ENCODE peak calls at places on chromosome 21, in four cellular contexts. E, S, A and P are unnamed samples. For H3K4me1, the result is how much of the 10 kb centered on the place peaks cover.

GRCh38 chr21:31731112-31731801 is 661 bp downstream of the SCAF4 start:
- DNase-seq in E (peak), A (peak), S (peak), P (peak)

GRCh38 chr21:29114765-29115164 is 15.7 kb upstream of the MAP3K7CL start:
- DNase-seq in S (no peak), E (no peak), A (no peak), P (no peak)

GRCh38 chr21:41659791-41660560 is 106.9 kb downstream of the RIPK4 start:
- DNase-seq in A (peak), S (no peak), E (no peak), P (no peak)

GRCh38 chr21:43712268-43712942 is 6.5 kb upstream of the PDXK start:
- DNase-seq in E (no peak), A (no peak), S (peak), P (no peak)

GRCh38 chr21:36470294-36470693 is 9.6 kb downstream of the CLDN14 start:
- DNase-seq in S (no peak), E (no peak), A (no peak), P (no peak)

GRCh38 chr21:26032263-26032662 is 138.3 kb downstream of the APP start:
- DNase-seq in A (no peak), S (no peak), E (no peak), P (no peak)

GRCh38 chr21:26177187-26177586 is 6.6 kb upstream of the APP start:
- DNase-seq in E (no peak), S (no peak), A (no peak), P (no peak)

GRCh38 chr21:20971296-20971921 is 26.8 kb upstream of the NCAM2 start:
- DNase-seq in A (no peak), S (peak), E (no peak), P (no peak)

GRCh38 chr21:29316029-29316742 is 17.5 kb downstream of the BACH1 start:
- DNase-seq in E (no peak), S (no peak), A (no peak), P (no peak)

GRCh38 chr21:36807421-36808004 is 108.6 kb downstream of the SIM2 start:
- DNase-seq in A (no peak), S (no peak), E (no peak), P (no peak)

GRCh38 chr21:18060402-18060801 is 184.2 kb upstream of the CHODL start:
- DNase-seq in S (no peak), A (no peak), E (no peak), P (no peak)

GRCh38 chr21:26153758-26154157 is 16.8 kb downstream of the APP start:
- DNase-seq in S (no peak), A (no peak), E (no peak), P (no peak)

GRCh38 chr21:31684918-31685317 is 25.4 kb downstream of the SOD1 start:
- DNase-seq in E (no peak), S (no peak), A (no peak), P (no peak)

GRCh38 chr21:36839123-36839522 is 127.3 kb downstream of the HLCS start:
- DNase-seq in A (no peak), S (no peak), E (no peak), P (no peak)

GRCh38 chr21:41729701-41730368 is 37.0 kb downstream of the RIPK4 start:
- DNase-seq in A (no peak), E (no peak), S (no peak), P (no peak)

GRCh38 chr21:43864806-43865470 is at the start of gene AGPAT3:
- DNase-seq in A (peak), S (no peak), E (no peak), P (peak)

GRCh38 chr21:31182231-31183129 is 144.2 kb upstream of the KRTAP19-8 start:
- DNase-seq in S (no peak), A (no peak), E (no peak), P (no peak)

GRCh38 chr21:28018741-28019669 is 973.7 kb downstream of the LTN1 start:
- DNase-seq in S (no peak), E (no peak), A (peak), P (no peak)

GRCh38 chr21:27220416-27220815 is 253.5 kb upstream of the ADAMTS5 start:
- DNase-seq in A (no peak), S (no peak), E (no peak), P (no peak)

GRCh38 chr21:42232176-42232825 is 13.4 kb downstream of the ABCG1 start:
- DNase-seq in A (no peak), E (no peak), S (no peak), P (no peak)

GRCh38 chr21:37208056-37208705 is 59.0 kb downstream of the VPS26C start:
- DNase-seq in S (no peak), E (no peak), A (peak), P (no peak)

GRCh38 chr21:20443558-20444155 is 554.6 kb upstream of the NCAM2 start:
- DNase-seq in A (no peak), E (no peak), S (no peak), P (no peak)

GRCh38 chr21:36210779-36211659 is 54.4 kb downstream of the DOP1B start:
- DNase-seq in A (no peak), S (no peak), E (no peak), P (no peak)

GRCh38 chr21:28910280-28910887 is 82.3 kb downstream of the LTN1 start:
- DNase-seq in A (no peak), E (no peak), S (no peak), P (no peak)

GRCh38 chr21:26199471-26199870 is 28.9 kb upstream of the APP start:
- DNase-seq in A (no peak), E (no peak), S (no peak), P (no peak)

GRCh38 chr21:42724226-42724920 is 71.0 kb downstream of the PDE9A start:
- DNase-seq in A (no peak), E (no peak), S (peak), P (no peak)

DNA sequence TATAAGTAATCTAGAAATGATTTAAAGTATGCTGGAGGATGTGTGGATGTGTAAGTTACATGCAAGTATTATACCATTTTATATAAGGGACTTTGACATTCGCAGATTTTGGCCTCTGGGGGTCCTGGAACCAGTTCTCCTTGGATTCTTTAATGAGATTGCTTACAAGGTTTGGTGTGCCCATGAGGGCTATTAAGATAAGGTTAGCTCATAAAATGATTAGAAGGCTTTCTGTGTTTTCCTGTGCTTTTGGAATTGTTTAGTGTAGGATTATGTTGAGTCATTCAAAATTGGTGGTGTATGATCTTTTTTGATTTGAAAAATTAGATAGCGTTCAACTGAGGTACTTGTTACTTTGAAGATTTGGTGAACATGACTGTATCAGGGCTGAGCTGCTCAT is 5.6 kb downstream of the USP25 start:
- DNase-seq in S (no peak), A (no peak), E (no peak), P (no peak)
- TF ChIP-seq CTCF in S (no peak), A (no peak), E (no peak), P (no peak)

DNA sequence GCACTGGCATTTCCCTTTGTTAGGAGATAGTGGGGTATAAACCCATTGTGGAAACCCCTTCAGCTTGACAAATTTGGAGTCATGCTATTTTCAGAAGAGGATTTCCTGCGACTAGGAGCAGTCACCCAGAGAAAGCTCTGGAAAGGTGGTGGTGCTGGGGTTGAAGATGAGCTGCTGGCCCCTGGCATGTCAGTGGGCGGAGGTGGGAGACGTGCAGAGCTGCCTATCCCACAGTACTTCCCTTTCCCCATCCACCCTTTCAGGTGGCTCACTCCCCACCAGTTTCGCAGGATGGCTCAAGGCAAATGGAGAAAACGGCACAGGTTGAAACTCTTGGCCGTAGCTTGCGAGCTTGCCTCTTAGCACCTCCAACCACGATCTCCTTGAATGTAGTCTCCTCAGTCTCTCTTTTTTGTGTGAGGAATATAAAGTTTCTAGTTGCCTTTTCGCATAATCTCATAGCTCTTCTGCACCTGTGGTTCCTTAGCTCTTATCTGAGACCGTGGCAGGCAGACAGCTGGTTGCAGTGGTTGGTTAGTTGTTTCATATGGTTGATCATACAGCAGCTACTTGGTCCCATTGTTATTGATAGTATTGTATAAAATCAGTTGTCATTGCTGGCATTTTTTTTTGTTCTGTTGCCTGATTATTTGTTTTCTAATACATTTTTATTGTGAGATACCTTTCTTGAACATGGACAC is 48.2 kb downstream of the ADARB1 start:
- DNase-seq in E (no peak), A (no peak), S (no peak), P (no peak)
- H3K4me1 ChIP-seq in E (under half), A (under half), S (under half), P (under half)

GRCh38 chr21:33386222-33386784 is 16.9 kb upstream of the IFNGR2 start:
- DNase-seq in A (no peak), S (no peak), E (no peak), P (no peak)
- TF ChIP-seq CTCF in A (no peak), S (no peak), E (no peak), P (no peak)

GRCh38 chr21:44918581-44919033 is 2.1 kb downstream of the ITGB2 start:
- DNase-seq in S (no peak), A (no peak), E (no peak), P (no peak)
- H3K4me1 ChIP-seq in S (under half), A (under half), E (under half), P (under half)

DNA sequence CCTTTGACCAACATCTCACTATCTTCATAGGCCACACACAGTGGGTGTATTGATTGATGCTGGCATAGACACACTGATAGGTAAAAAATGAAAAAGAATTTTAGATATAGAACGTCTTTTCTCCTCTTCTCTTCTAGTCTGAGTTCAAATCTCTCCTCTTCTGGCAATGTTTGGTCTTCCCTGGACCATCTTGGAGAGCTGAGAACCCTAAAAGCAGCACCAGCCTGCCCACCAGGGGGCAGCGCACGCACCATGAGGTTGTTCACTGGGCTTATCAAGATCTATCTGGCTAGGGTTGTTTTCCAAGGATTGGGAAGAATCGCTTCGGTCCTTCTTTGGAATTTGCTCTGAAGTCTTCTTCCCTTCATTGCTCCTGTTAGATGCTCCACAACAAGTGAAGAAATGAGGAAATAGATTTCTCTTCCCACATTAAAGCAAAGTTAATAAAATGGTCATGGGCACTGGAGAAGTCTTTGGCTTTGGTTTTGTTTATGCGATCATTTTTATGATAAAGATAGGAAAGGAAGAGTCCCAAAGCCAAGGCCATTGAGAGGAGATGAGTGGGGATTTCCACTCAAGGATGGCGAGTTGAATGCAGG is 104.0 kb upstream of the OLIG2 start:
- DNase-seq in E (no peak), S (peak), A (peak), P (no peak)
- TF ChIP-seq CTCF in E (no peak), S (peak), A (peak), P (no peak)

GRCh38 chr21:44992608-44993031 is 52.8 kb downstream of the SLX9 start:
- DNase-seq in A (peak), S (no peak), E (no peak), P (no peak)

GRCh38 chr21:44994581-44995171 is 54.8 kb downstream of the SLX9 start:
- DNase-seq in S (no peak), E (no peak), A (peak), P (no peak)

GRCh38 chr21:44991538-44992483 is 52.0 kb downstream of the SLX9 start:
- DNase-seq in E (no peak), A (peak), S (no peak), P (no peak)

GRCh38 chr21:44994016-44994365 is 54.2 kb downstream of the SLX9 start:
- DNase-seq in E (peak), A (peak), S (no peak), P (no peak)

DNA sequence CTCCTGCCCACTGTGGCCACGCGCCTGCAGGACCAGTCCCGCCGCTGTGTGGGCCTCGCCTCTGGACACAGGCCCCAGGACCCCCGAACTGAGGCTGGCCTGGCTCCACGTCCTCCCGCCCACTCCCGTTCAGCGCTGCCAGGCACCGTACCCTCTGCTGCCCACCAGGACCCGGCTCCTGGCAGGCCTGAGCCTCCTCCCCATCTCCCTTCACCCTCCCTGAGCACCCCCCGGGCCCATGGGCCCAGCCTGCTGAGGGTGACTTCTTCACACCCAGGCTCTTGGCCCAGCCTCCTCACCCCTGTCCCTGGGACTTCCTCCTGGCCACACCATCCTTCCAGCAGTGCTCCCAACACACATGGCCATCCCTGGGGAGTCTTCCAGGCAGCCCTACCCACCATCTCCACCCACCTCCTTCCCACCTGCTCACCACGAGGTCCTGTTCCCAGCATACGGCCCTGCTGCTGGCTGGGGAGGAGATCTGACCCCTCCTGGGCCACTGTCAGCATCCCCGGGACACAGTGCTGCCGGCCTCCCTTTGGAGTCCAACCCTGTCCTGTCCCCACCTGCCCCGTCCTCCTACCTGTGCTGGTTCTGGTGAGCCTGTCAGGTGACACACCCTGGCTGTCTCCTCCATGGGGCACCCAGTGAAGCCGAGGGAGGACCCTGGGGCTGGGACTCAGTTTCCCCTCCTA is 53.6 kb downstream of the SLX9 start:
- DNase-seq in E (no peak), S (no peak), A (peak), P (no peak)
- H3K4me1 ChIP-seq in E (under half), S (under half), A (under half), P (under half)

GRCh38 chr21:16942703-16943102 is 570.1 kb upstream of the CXADR start:
- DNase-seq in E (no peak), S (no peak), A (no peak), P (no peak)
- TF ChIP-seq CTCF in E (no peak), S (no peak), A (no peak), P (no peak)

DNA sequence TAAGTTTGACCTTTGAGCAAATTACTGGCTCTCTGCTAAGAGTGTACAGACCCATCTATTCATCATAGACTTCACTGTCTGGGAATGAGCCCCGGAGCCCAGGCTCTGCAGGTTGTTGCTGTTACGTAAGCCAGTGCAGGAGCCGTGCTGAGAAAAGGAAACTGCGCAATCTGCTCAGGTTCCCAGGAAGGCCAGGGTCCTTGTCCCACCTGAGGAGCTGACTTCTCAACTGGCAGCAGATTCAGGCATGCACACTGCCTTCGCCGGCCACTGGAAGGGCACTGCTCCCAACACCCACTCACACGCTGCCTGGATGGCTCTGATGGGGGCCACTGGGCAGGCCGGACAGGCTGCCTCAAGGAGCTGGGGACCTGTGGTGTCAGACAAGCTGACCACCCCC is 19.5 kb downstream of the RCAN1 start:
- DNase-seq in A (no peak), S (no peak), E (no peak), P (no peak)
- H3K4me1 ChIP-seq in A (under half), S (under half), E (under half), P (under half)